ENCODE peak calls at places on chromosomes 4 and X, in ten cellular contexts. Q, A, V, S, B, W, E, J, O and G are unnamed samples.

GRCh38 chrX:69025802-69026301 is 139.4 kb downstream of the PJA1 start:
- DNase-seq in E (no peak), V (peak; percentile 94), O (peak; percentile 56), J (peak; percentile 76), A (no peak), Q (no peak), W (no peak), S (no peak), B (no peak), G (no peak)

GRCh38 chrX:386768-387575 is at the start of gene PPP2R3B:
- DNase-seq in O (peak; percentile 100), V (peak; percentile 95), S (no peak), W (peak; percentile 97), A (peak; percentile 98), Q (peak; percentile 100), B (peak; percentile 88), E (peak; percentile 100), J (peak; percentile 99), G (peak; percentile 99)

GRCh38 chrX:72258174-72258573 is 18.9 kb downstream of the RPS4X start:
- DNase-seq in Q (no peak), A (no peak), E (no peak), W (no peak), V (peak; percentile 50), B (peak; percentile 41), O (peak; percentile 88), J (peak; percentile 87), S (no peak), G (no peak)

GRCh38 chrX:65744965-65745364 is 77.5 kb downstream of the MSN start:
- DNase-seq in Q (no peak), J (peak; percentile 89), W (no peak), V (peak; percentile 74), B (no peak), S (no peak), A (no peak), E (no peak), O (no peak), G (no peak)

GRCh38 chr4:165151734-165152133 is 39.1 kb upstream of the TMEM192 start:
- DNase-seq in A (no peak), J (no peak), S (no peak), O (peak; percentile 56), E (no peak), B (no peak), W (no peak), V (peak; percentile 35), Q (no peak), G (no peak)

GRCh38 chrX:107728342-107729099 is 47.1 kb downstream of the TSC22D3 start:
- DNase-seq in B (no peak), E (no peak), W (no peak), A (no peak), Q (no peak), S (no peak), J (no peak), O (no peak), V (no peak), G (no peak)

GRCh38 chrX:136162827-136163427 is 15.6 kb downstream of the FHL1 start:
- DNase-seq in V (peak; percentile 82), E (no peak), W (peak; percentile 38), A (peak; percentile 23), Q (peak; percentile 19), S (peak; percentile 35), O (no peak), J (peak; percentile 64), B (no peak), G (no peak)

GRCh38 chrX:119194631-119195030 is 41.5 kb upstream of the PGRMC1 start:
- DNase-seq in S (no peak), A (peak; percentile 19), O (no peak), B (no peak), J (peak; percentile 45), Q (no peak), E (no peak), W (no peak), V (peak; percentile 32), G (no peak)

GRCh38 chr4:102196221-102196620 is 149.1 kb downstream of the SLC39A8 start:
- DNase-seq in J (peak; percentile 65), W (no peak), V (peak; percentile 15), E (no peak), S (peak; percentile 19), A (no peak), O (peak; percentile 64), Q (no peak), B (no peak), G (no peak)

GRCh38 chr4:56128231-56128630 is 179.5 kb downstream of the CEP135 start:
- DNase-seq in E (no peak), V (peak; percentile 62), J (peak; percentile 88), O (no peak), W (no peak), S (no peak), A (no peak), Q (no peak), B (peak; percentile 20), G (no peak)

GRCh38 chrX:519741-520140 is 110.8 kb upstream of the SHOX start:
- DNase-seq in V (no peak), O (peak; percentile 75), S (no peak), W (no peak), B (no peak), Q (no peak), A (no peak), J (no peak), E (no peak), G (no peak)

GRCh38 chrX:153590961-153591956 is 7.7 kb downstream of the CCNQ start:
- DNase-seq in B (no peak), A (no peak), W (no peak), E (no peak), O (peak; percentile 72), V (no peak), J (no peak), S (no peak), Q (peak; percentile 19), G (no peak)

GRCh38 chrX:28884823-28885222 is 297.6 kb downstream of the IL1RAPL1 start:
- DNase-seq in Q (no peak), W (no peak), A (no peak), V (no peak), J (no peak), E (no peak), B (no peak), S (no peak), O (no peak), G (no peak)

GRCh38 chr4:44326716-44327115 is 121.9 kb downstream of the KCTD8 start:
- DNase-seq in O (no peak), A (no peak), V (peak; percentile 19), J (peak; percentile 3), S (no peak), W (no peak), Q (no peak), B (no peak), E (no peak), G (no peak)